ENCODE peak calls at places on chromosome 9, in seven cellular contexts. W is HS-5; X is activated CD4-positive, alpha-beta memory T cell treated with anti-CD3 and anti-CD28 coated beads, Interleukin-2, amount 10 ng/mL, durations not matched to agents 7 days and 5 days; T is foreskin fibroblast; M is GM23248; A is HFFc6; D is A549. L is an unnamed sample.

GRCh38 chr9:136996361-136997281 is at the start of gene CLIC3:
- DNase-seq in W (no peak), X (peak), T (peak), M (peak), A (no peak), D (peak), L (peak)

GRCh38 chr9:93301911-93302525 is 118.1 kb downstream of the WNK2 start:
- DNase-seq in W (no peak), X (no peak), T (no peak), M (no peak), A (no peak), D (no peak), L (no peak)

GRCh38 chr9:35649431-35650340 is 1.0 kb downstream of the SIT1 start:
- DNase-seq in W (no peak), X (peak), T (no peak), M (peak), A (no peak), D (no peak), L (no peak)

GRCh38 chr9:75490326-75490725 is 400.1 kb upstream of the PCSK5 start:
- DNase-seq in W (no peak), X (no peak), T (no peak), M (peak), A (no peak), D (no peak), L (no peak)

GRCh38 chr9:134069536-134070399 is 1.9 kb upstream of the BRD3 start:
- DNase-seq in W (no peak), X (no peak), T (no peak), M (no peak), A (no peak), D (no peak), L (no peak)

GRCh38 chr9:129164246-129164930 is 13.7 kb downstream of the IER5L start:
- DNase-seq in W (no peak), X (no peak), T (peak), M (peak), A (no peak), D (no peak), L (peak)

GRCh38 chr9:77142366-77142765 is 35.0 kb upstream of the VPS13A start:
- DNase-seq in W (no peak), X (no peak), T (no peak), M (no peak), A (no peak), D (no peak), L (no peak)

GRCh38 chr9:16282216-16282615 is 588.3 kb downstream of the BNC2 start:
- DNase-seq in W (no peak), X (no peak), T (peak), M (peak), A (peak), D (no peak), L (peak)

GRCh38 chr9:132155514-132155913 is 6.3 kb upstream of the NTNG2 start:
- DNase-seq in W (no peak), X (no peak), T (no peak), M (no peak), A (no peak), D (no peak), L (no peak)

GRCh38 chr9:119370816-119371215 is 1.6 kb upstream of the BRINP1 start:
- DNase-seq in W (no peak), X (peak), T (peak), M (peak), A (no peak), D (peak), L (peak)

GRCh38 chr9:114231218-114232090 is 76.1 kb downstream of the COL27A1 start:
- DNase-seq in W (no peak), X (no peak), T (no peak), M (no peak), A (no peak), D (no peak), L (no peak)

L was measured in AG10803.